ENCODE peak calls at places on chromosomes 11 and 22, in seven cellular contexts. Z, R, E, N, L, Y and M are unnamed samples.

GRCh38 chr22:45934659-45935341 is 42.2 kb downstream of the WNT7B start:
- DNase-seq in Z (no peak), E (no peak), Y (no peak), L (no peak), N (no peak), R (no peak), M (peak)

GRCh38 chr11:19595840-19596751 is 116.5 kb upstream of the NAV2 start:
- DNase-seq in Z (no peak), R (no peak), E (no peak), N (no peak), Y (no peak), L (no peak), M (peak)

GRCh38 chr11:16468735-16469446 is 112.5 kb upstream of the SOX6 start:
- DNase-seq in Z (no peak), N (no peak), L (no peak), Y (no peak), E (no peak), R (no peak), M (no peak)

GRCh38 chr22:20919718-20920117 is 2.5 kb downstream of the CRKL start:
- DNase-seq in Z (no peak), E (no peak), N (no peak), Y (no peak), L (no peak), R (no peak), M (no peak)

GRCh38 chr11:10926801-10927200 is 68.9 kb upstream of the ZBED5 start:
- DNase-seq in L (no peak), Z (no peak), R (no peak), N (no peak), E (no peak), Y (no peak), M (no peak)

GRCh38 chr11:62716816-62717215 is 9.3 kb downstream of the GNG3 start:
- DNase-seq in E (no peak), L (no peak), R (peak), Y (no peak), Z (no peak), N (no peak), M (no peak)

GRCh38 chr22:42990131-42990838 is 24.7 kb downstream of the PACSIN2 start:
- DNase-seq in Z (peak), R (no peak), Y (no peak), L (no peak), N (no peak), E (no peak), M (peak)

GRCh38 chr22:17121235-17122195 is at the start of gene TMEM121B:
- DNase-seq in Y (peak), R (no peak), E (no peak), L (peak), N (peak), Z (peak), M (no peak)

GRCh38 chr11:86969258-86969657 is 14.1 kb upstream of the FZD4 start:
- DNase-seq in E (no peak), N (no peak), R (no peak), L (no peak), Z (no peak), Y (no peak), M (no peak)

GRCh38 chr11:11845066-11845465 is 3.3 kb downstream of the USP47 start:
- DNase-seq in Z (no peak), R (no peak), E (no peak), L (no peak), N (no peak), Y (peak), M (no peak)

GRCh38 chr22:21000987-21001600 is 824 bp downstream of the THAP7 start:
- DNase-seq in Z (no peak), R (no peak), Y (no peak), L (no peak), N (no peak), E (peak), M (no peak)

GRCh38 chr11:34192481-34193401 is 87.3 kb downstream of the NAT10 start:
- DNase-seq in R (no peak), E (no peak), L (peak), Y (no peak), Z (peak), N (no peak), M (no peak)

GRCh38 chr22:35424081-35424480 is 24.1 kb downstream of the MCM5 start:
- DNase-seq in E (no peak), Z (no peak), Y (no peak), L (no peak), N (no peak), R (no peak), M (no peak)

GRCh38 chr11:113319085-113319484 is 4.7 kb downstream of the TTC12 start:
- DNase-seq in Y (no peak), N (no peak), Z (no peak), R (no peak), E (no peak), L (no peak), M (no peak)

GRCh38 chr11:87265132-87265531 is 227.4 kb downstream of the TMEM135 start:
- DNase-seq in Z (no peak), R (no peak), N (no peak), Y (no peak), L (no peak), E (no peak), M (no peak)

GRCh38 chr11:37264060-37264459 is 666.0 kb upstream of the RAG2 start:
- DNase-seq in N (no peak), E (no peak), L (no peak), Y (no peak), R (no peak), Z (no peak), M (no peak)

GRCh38 chr22:37887610-37888378 is 18.3 kb upstream of the MICALL1 start:
- DNase-seq in E (no peak), L (no peak), Y (no peak), Z (no peak), N (no peak), R (no peak), M (no peak)

GRCh38 chr22:50201191-50202129 is 649 bp downstream of the SELENOO start:
- DNase-seq in R (no peak), E (no peak), N (no peak), Z (no peak), Y (no peak), L (no peak), M (no peak)

GRCh38 chr11:85602551-85603218 is 24.5 kb downstream of the DLG2 start:
- DNase-seq in Z (no peak), E (no peak), Y (no peak), L (no peak), N (no peak), R (no peak), M (no peak)